ENCODE peak calls at places on chromosome 14, in seven cellular contexts. One of them, this sample, is unnamed.
A peak's percentile ranks its signal among the peaks of the same experiment; 100 is the strongest.

GRCh38 chr14:24206260-24207103 is 986 bp downstream of the TSSK4 start:
- DNase-seq in thyroid gland: no peak
- DNase-seq in uterus: no peak
- DNase-seq in heart right ventricle: no peak
- DNase-seq in left lung: no peak
- DNase-seq in progenitor cell of endocrine pancreas: no peak
- DNase-seq in heart left ventricle: no peak
- DNase-seq in this sample: no peak

GRCh38 chr14:89469210-89470198 is 52.5 kb upstream of the FOXN3 start:
- DNase-seq in thyroid gland: no peak
- DNase-seq in uterus: no peak
- DNase-seq in heart right ventricle: no peak
- DNase-seq in left lung: no peak
- DNase-seq in progenitor cell of endocrine pancreas: no peak
- DNase-seq in heart left ventricle: no peak
- DNase-seq in this sample: no peak

GRCh38 chr14:101078105-101078891 is 174.8 kb upstream of the RTL1 start:
- DNase-seq in thyroid gland: no peak
- DNase-seq in uterus: no peak
- DNase-seq in heart right ventricle: no peak
- DNase-seq in left lung: no peak
- DNase-seq in progenitor cell of endocrine pancreas: no peak
- DNase-seq in heart left ventricle: no peak
- DNase-seq in this sample: no peak

GRCh38 chr14:99819514-99819913 is 26.3 kb downstream of the EML1 start:
- DNase-seq in thyroid gland: no peak
- DNase-seq in uterus: peak; percentile 36
- DNase-seq in heart right ventricle: no peak
- DNase-seq in left lung: no peak
- DNase-seq in progenitor cell of endocrine pancreas: no peak
- DNase-seq in heart left ventricle: no peak
- DNase-seq in this sample: no peak

GRCh38 chr14:69701857-69702256 is 65.1 kb upstream of the SRSF5 start:
- DNase-seq in thyroid gland: no peak
- DNase-seq in uterus: no peak
- DNase-seq in heart right ventricle: no peak
- DNase-seq in left lung: no peak
- DNase-seq in progenitor cell of endocrine pancreas: no peak
- DNase-seq in heart left ventricle: no peak
- DNase-seq in this sample: no peak

GRCh38 chr14:92556255-92556741 is 42.7 kb downstream of the RIN3 start:
- DNase-seq in thyroid gland: no peak
- DNase-seq in uterus: no peak
- DNase-seq in heart right ventricle: no peak
- DNase-seq in left lung: peak; percentile 3
- DNase-seq in progenitor cell of endocrine pancreas: no peak
- DNase-seq in heart left ventricle: no peak
- DNase-seq in this sample: no peak

GRCh38 chr14:64038857-64039542 is 186.2 kb downstream of the SYNE2 start:
- DNase-seq in thyroid gland: no peak
- DNase-seq in uterus: no peak
- DNase-seq in heart right ventricle: no peak
- DNase-seq in left lung: no peak
- DNase-seq in progenitor cell of endocrine pancreas: no peak
- DNase-seq in heart left ventricle: no peak
- DNase-seq in this sample: no peak

GRCh38 chr14:100738704-100739131 is 12.0 kb downstream of the DLK1 start:
- DNase-seq in thyroid gland: no peak
- DNase-seq in uterus: peak; percentile 7
- DNase-seq in heart right ventricle: no peak
- DNase-seq in left lung: peak; percentile 19
- DNase-seq in progenitor cell of endocrine pancreas: no peak
- DNase-seq in heart left ventricle: no peak
- DNase-seq in this sample: peak; percentile 3

GRCh38 chr14:96649327-96649601 is 147.1 kb downstream of the PAPOLA start:
- DNase-seq in thyroid gland: no peak
- DNase-seq in uterus: no peak
- DNase-seq in heart right ventricle: no peak
- DNase-seq in left lung: no peak
- DNase-seq in progenitor cell of endocrine pancreas: no peak
- DNase-seq in heart left ventricle: no peak
- DNase-seq in this sample: no peak

GRCh38 chr14:67357583-67358354 is 1.8 kb downstream of the ATP6V1D start:
- DNase-seq in thyroid gland: peak; percentile 29
- DNase-seq in uterus: no peak
- DNase-seq in heart right ventricle: no peak
- DNase-seq in left lung: no peak
- DNase-seq in progenitor cell of endocrine pancreas: no peak
- DNase-seq in heart left ventricle: no peak
- DNase-seq in this sample: no peak

GRCh38 chr14:52640137-52640536 is 55.2 kb downstream of the ERO1A start:
- DNase-seq in thyroid gland: no peak
- DNase-seq in uterus: no peak
- DNase-seq in heart right ventricle: no peak
- DNase-seq in left lung: no peak
- DNase-seq in progenitor cell of endocrine pancreas: no peak
- DNase-seq in heart left ventricle: no peak
- DNase-seq in this sample: no peak

GRCh38 chr14:52641745-52642144 is 53.6 kb downstream of the ERO1A start:
- DNase-seq in thyroid gland: no peak
- DNase-seq in uterus: no peak
- DNase-seq in heart right ventricle: no peak
- DNase-seq in left lung: no peak
- DNase-seq in progenitor cell of endocrine pancreas: no peak
- DNase-seq in heart left ventricle: no peak
- DNase-seq in this sample: no peak
- TF ChIP-seq CTCF in thyroid gland: no peak
- TF ChIP-seq CTCF in uterus: no peak
- TF ChIP-seq CTCF in heart right ventricle: no peak
- TF ChIP-seq CTCF in left lung: no peak
- TF ChIP-seq CTCF in progenitor cell of endocrine pancreas: no peak
- TF ChIP-seq CTCF in heart left ventricle: no peak
- TF ChIP-seq CTCF in this sample: no peak

GRCh38 chr14:26138764-26139445 is 458.9 kb downstream of the NOVA1 start:
- DNase-seq in thyroid gland: no peak
- DNase-seq in uterus: no peak
- DNase-seq in heart right ventricle: no peak
- DNase-seq in left lung: no peak
- DNase-seq in progenitor cell of endocrine pancreas: no peak
- DNase-seq in heart left ventricle: no peak
- DNase-seq in this sample: no peak

GRCh38 chr14:26132061-26132460 is 465.8 kb downstream of the NOVA1 start:
- DNase-seq in thyroid gland: no peak
- DNase-seq in uterus: no peak
- DNase-seq in heart right ventricle: no peak
- DNase-seq in left lung: no peak
- DNase-seq in progenitor cell of endocrine pancreas: no peak
- DNase-seq in heart left ventricle: no peak
- DNase-seq in this sample: no peak

DNA sequence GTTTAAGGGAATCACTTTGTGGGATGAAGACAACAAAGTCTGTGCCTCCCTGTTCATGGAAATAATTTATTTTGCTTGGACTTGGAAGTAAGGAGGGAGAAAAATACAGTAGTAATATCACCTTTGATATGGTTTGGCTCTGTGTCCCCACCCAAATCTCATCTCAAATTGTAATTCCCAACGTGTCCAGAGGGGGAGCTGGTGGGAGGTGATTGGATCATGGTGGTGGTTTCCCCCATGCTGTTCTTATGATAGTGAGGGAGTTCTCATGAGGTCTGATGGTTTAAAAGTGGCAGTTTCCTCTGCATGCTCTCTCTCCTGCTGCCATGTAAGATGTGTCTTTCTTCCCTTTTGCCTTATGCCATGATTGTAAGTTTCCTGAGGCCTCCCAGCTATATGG is 460.7 kb downstream of the NOVA1 start:
- DNase-seq in thyroid gland: no peak
- DNase-seq in uterus: no peak
- DNase-seq in heart right ventricle: no peak
- DNase-seq in left lung: no peak
- DNase-seq in progenitor cell of endocrine pancreas: no peak
- DNase-seq in heart left ventricle: no peak
- DNase-seq in this sample: no peak
- TF ChIP-seq CTCF in thyroid gland: no peak
- TF ChIP-seq CTCF in uterus: no peak
- TF ChIP-seq CTCF in heart right ventricle: no peak
- TF ChIP-seq CTCF in left lung: no peak
- TF ChIP-seq CTCF in progenitor cell of endocrine pancreas: no peak
- TF ChIP-seq CTCF in heart left ventricle: no peak
- TF ChIP-seq CTCF in this sample: no peak

GRCh38 chr14:105774001-105774400 is 247.6 kb downstream of the TMEM121 start:
- DNase-seq in thyroid gland: no peak
- DNase-seq in uterus: no peak
- DNase-seq in heart right ventricle: no peak
- DNase-seq in left lung: no peak
- DNase-seq in progenitor cell of endocrine pancreas: no peak
- DNase-seq in heart left ventricle: no peak
- DNase-seq in this sample: no peak

GRCh38 chr14:105776924-105777323 is 250.5 kb downstream of the TMEM121 start:
- DNase-seq in thyroid gland: no peak
- DNase-seq in uterus: no peak
- DNase-seq in heart right ventricle: no peak
- DNase-seq in left lung: no peak
- DNase-seq in progenitor cell of endocrine pancreas: no peak
- DNase-seq in heart left ventricle: no peak
- DNase-seq in this sample: no peak

DNA sequence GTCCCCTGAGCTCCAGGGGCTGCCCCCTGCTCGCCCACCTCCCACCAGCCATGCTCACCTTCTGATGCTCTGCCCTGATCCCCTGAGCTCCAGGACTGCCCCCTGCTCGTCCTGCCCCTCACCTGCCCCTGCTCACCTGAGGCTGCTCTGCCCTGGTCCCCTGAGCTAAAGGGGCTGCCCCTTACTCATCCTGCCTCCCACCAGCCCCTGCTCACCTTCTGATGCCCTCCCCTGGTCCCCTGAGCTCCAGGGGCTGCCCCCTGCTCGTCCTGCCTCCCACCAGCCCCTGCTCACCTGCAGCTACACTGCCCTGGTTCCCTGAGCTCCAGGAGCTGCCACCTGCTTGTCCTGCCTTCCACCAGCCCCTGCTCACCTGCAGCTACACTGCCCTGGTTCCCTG is 247.2 kb downstream of the TMEM121 start:
- DNase-seq in thyroid gland: no peak
- DNase-seq in uterus: no peak
- DNase-seq in heart right ventricle: no peak
- DNase-seq in left lung: no peak
- DNase-seq in progenitor cell of endocrine pancreas: no peak
- DNase-seq in heart left ventricle: no peak
- DNase-seq in this sample: no peak
- TF ChIP-seq CTCF in thyroid gland: no peak
- TF ChIP-seq CTCF in uterus: no peak
- TF ChIP-seq CTCF in heart right ventricle: no peak
- TF ChIP-seq CTCF in left lung: no peak
- TF ChIP-seq CTCF in progenitor cell of endocrine pancreas: no peak
- TF ChIP-seq CTCF in heart left ventricle: no peak
- TF ChIP-seq CTCF in this sample: no peak

DNA sequence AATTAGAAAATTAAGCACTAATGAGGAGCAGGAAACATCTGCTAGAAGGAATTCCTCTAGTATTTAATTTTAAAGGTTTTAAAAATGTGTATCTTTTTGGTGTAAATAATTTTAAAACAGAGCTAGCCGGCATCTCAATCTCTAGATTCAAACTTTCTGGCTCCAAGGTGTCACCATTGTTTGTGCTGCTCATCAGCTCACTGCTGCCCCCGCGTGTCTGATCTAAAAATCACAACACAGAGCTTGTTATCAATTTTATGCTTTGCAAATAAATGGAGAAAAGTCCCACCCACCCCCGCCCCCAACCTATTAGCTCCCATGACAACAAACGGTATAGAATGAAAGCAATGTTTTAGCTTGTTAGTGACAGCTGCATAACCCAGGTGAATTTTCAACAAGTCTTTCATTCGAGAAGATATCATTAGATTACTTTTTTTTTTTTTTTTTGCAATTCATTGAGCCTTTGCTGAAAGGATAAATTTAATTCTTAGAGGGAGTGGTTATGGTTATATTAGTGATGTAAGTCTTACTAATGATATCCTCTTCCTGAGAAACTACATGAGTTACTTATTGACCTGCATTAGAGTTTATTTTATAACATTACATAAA is 11.3 kb upstream of the ABHD12B start:
- DNase-seq in thyroid gland: peak; percentile 76
- DNase-seq in uterus: peak; percentile 77
- DNase-seq in heart right ventricle: peak; percentile 70
- DNase-seq in left lung: peak; percentile 77
- DNase-seq in progenitor cell of endocrine pancreas: peak; percentile 74
- DNase-seq in heart left ventricle: peak; percentile 64
- DNase-seq in this sample: peak; percentile 82
- TF ChIP-seq CTCF in thyroid gland: peak; percentile 47
- TF ChIP-seq CTCF in uterus: peak; percentile 85
- TF ChIP-seq CTCF in heart right ventricle: peak; percentile 86
- TF ChIP-seq CTCF in left lung: peak; percentile 66
- TF ChIP-seq CTCF in progenitor cell of endocrine pancreas: peak; percentile 75
- TF ChIP-seq CTCF in heart left ventricle: peak; percentile 70
- TF ChIP-seq CTCF in this sample: peak; percentile 82

DNA sequence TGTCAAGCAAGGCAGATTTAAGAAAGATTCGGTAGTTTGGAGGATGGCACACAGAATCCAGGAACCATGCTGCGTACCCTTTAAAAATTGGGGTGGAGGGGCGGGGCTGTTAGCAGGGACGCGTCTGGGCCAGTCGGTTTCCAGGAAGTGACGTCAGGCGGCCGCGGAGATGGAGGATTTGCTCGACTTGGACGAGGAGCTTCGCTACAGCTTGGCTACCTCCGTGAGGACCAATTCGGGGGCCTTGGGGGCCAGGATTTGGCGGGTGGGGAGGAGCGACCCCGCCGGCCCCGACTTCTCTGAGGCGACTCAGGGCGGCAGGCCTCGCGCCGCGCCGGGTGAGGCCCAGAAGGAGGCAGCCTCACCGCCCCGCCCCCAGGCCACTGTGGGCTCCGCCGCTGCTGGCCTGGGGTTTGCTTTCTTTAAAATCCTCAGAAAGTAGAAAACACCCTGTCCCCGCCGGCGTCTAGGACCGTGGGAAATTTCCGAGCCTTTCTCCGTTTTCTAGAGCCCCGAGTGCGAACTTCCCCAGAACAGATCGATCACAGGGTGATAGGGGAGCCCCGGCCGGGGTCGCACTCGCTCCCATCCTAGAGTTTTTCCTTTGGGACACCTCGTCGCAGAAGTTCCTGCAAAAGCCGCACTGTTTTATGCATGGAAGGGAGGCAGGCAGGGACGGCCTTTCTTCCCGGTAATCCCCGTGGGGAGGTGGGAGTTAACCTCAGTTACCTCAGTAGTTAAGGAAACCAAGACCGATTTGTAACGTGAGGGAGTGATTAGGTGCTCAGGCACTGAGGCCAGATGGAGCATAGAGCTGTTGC is at the start of gene IFT43:
- DNase-seq in thyroid gland: peak; percentile 94
- DNase-seq in uterus: peak; percentile 90
- DNase-seq in heart right ventricle: peak; percentile 91
- DNase-seq in left lung: peak; percentile 94
- DNase-seq in progenitor cell of endocrine pancreas: peak; percentile 52
- DNase-seq in heart left ventricle: peak; percentile 94
- DNase-seq in this sample: peak; percentile 91
- TF ChIP-seq CTCF in thyroid gland: no peak
- TF ChIP-seq CTCF in uterus: no peak
- TF ChIP-seq CTCF in heart right ventricle: peak; percentile 11
- TF ChIP-seq CTCF in left lung: no peak
- TF ChIP-seq CTCF in progenitor cell of endocrine pancreas: no peak
- TF ChIP-seq CTCF in heart left ventricle: no peak
- TF ChIP-seq CTCF in this sample: no peak

GRCh38 chr14:104816678-104816945 is 15.7 kb downstream of the ZBTB42 start:
- DNase-seq in thyroid gland: no peak
- DNase-seq in uterus: no peak
- DNase-seq in heart right ventricle: no peak
- DNase-seq in left lung: no peak
- DNase-seq in progenitor cell of endocrine pancreas: no peak
- DNase-seq in heart left ventricle: peak; percentile 17
- DNase-seq in this sample: no peak
- TF ChIP-seq CTCF in thyroid gland: no peak
- TF ChIP-seq CTCF in uterus: no peak
- TF ChIP-seq CTCF in heart right ventricle: no peak
- TF ChIP-seq CTCF in left lung: no peak
- TF ChIP-seq CTCF in progenitor cell of endocrine pancreas: no peak
- TF ChIP-seq CTCF in heart left ventricle: no peak
- TF ChIP-seq CTCF in this sample: no peak